ENCODE peak calls at places on chromosomes 5 and 9, in five cellular contexts. V is adrenal gland, W is psoas muscle, C is H1, J is HCT116. G is an unnamed sample.

GRCh38 chr9:137173795-137174664 is 2.2 kb upstream of the TMEM210 start:
- DNase-seq in J (no peak), C (no peak), W (no peak), V (no peak), G (no peak)

GRCh38 chr5:109939109-109939682 is 249.5 kb downstream of the MAN2A1 start:
- DNase-seq in W (no peak), V (no peak), C (no peak), J (no peak), G (no peak)

GRCh38 chr5:154818459-154819116 is 31.8 kb downstream of the FAXDC2 start:
- DNase-seq in J (no peak), W (no peak), V (no peak), C (no peak), G (no peak)

GRCh38 chr5:137891849-137892248 is 2.6 kb downstream of the PKD2L2 start:
- DNase-seq in C (no peak), V (no peak), J (no peak), W (no peak), G (no peak)

GRCh38 chr9:118262191-118262590 is 558.0 kb downstream of the TLR4 start:
- DNase-seq in C (no peak), J (no peak), W (no peak), V (no peak), G (no peak)

GRCh38 chr5:76083555-76084495 is 642 bp downstream of the SV2C start:
- DNase-seq in W (no peak), J (no peak), V (no peak), C (no peak), G (no peak)

GRCh38 chr5:158880514-158881001 is 219.2 kb downstream of the EBF1 start:
- DNase-seq in J (no peak), C (no peak), W (no peak), V (no peak), G (no peak)

GRCh38 chr5:1432296-1432695 is 12.9 kb downstream of the SLC6A3 start:
- DNase-seq in C (no peak), J (no peak), W (no peak), V (no peak), G (no peak)

GRCh38 chr9:134504106-134504385 is 137.6 kb upstream of the COL5A1 start:
- DNase-seq in C (no peak), V (no peak), W (no peak), J (no peak), G (no peak)

GRCh38 chr9:29437515-29437914 is 1864.2 kb upstream of the C9orf72 start:
- DNase-seq in W (no peak), V (no peak), C (no peak), J (no peak), G (no peak)

GRCh38 chr5:57486206-57486605 is 3.6 kb upstream of the ACTBL2 start:
- DNase-seq in C (no peak), V (no peak), W (no peak), J (no peak), G (no peak)

GRCh38 chr5:158987231-158987630 is 112.5 kb downstream of the EBF1 start:
- DNase-seq in C (no peak), J (no peak), V (no peak), W (no peak), G (no peak)

GRCh38 chr9:3508531-3509374 is 17.0 kb downstream of the RFX3 start:
- DNase-seq in W (no peak), V (no peak), J (no peak), C (no peak), G (no peak)

GRCh38 chr9:124443625-124444024 is 6.6 kb upstream of the ADGRD2 start:
- DNase-seq in J (no peak), V (no peak), W (no peak), C (no peak), G (no peak)

GRCh38 chr9:111743275-111743674 is 51.5 kb downstream of the SHOC1 start:
- DNase-seq in W (no peak), V (no peak), J (peak), C (no peak), G (peak)

GRCh38 chr9:12695474-12695873 is 2.3 kb downstream of the TYRP1 start:
- DNase-seq in V (no peak), W (no peak), J (no peak), C (no peak), G (no peak)

GRCh38 chr5:160463775-160464465 is 42.3 kb downstream of the PTTG1 start:
- DNase-seq in C (no peak), J (no peak), W (no peak), V (no peak), G (no peak)

GRCh38 chr5:6818594-6819512 is 105.6 kb downstream of the TENT4A start:
- DNase-seq in J (no peak), V (no peak), W (no peak), C (no peak), G (no peak)

GRCh38 chr5:159456722-159457462 is 126.6 kb upstream of the IL12B start:
- DNase-seq in V (no peak), J (peak), C (no peak), W (no peak), G (no peak)

GRCh38 chr5:134130239-134130945 is 15.9 kb downstream of the TCF7 start:
- DNase-seq in J (no peak), C (no peak), V (no peak), W (no peak), G (no peak)

GRCh38 chr9:122463828-122464632 is 13.7 kb downstream of the OR1J1 start:
- DNase-seq in J (peak), C (peak), W (no peak), V (no peak), G (no peak)

GRCh38 chr5:175752826-175753535 is 95.1 kb downstream of the HRH2 start:
- DNase-seq in J (no peak), C (no peak), V (no peak), W (no peak), G (no peak)

GRCh38 chr5:160297004-160297403 is 15.4 kb downstream of the CCNJL start:
- DNase-seq in C (no peak), J (no peak), W (no peak), V (no peak), G (no peak)

GRCh38 chr9:109012876-109013677 is at the start of gene CTNNAL1:
- DNase-seq in V (peak), C (peak), J (peak), W (peak), G (peak)

GRCh38 chr5:54719384-54720306 is 202.1 kb downstream of the SNX18 start:
- DNase-seq in C (peak), V (no peak), W (no peak), J (no peak), G (no peak)
- TF ChIP-seq CTCF in C (no peak), V (no peak), W (no peak), J (no peak), G (no peak)

GRCh38 chr9:70260606-70261005 is 1.8 kb downstream of the SMC5 start:
- DNase-seq in V (no peak), W (no peak), J (no peak), C (no peak), G (no peak)
- H3K27ac ChIP-seq in V (no peak), W (peak), J (no peak), C (no peak), G (no peak)

GRCh38 chr5:112706446-112707016 is 31.2 kb upstream of the APC start:
- DNase-seq in V (no peak), C (no peak), W (no peak), J (no peak), G (no peak)
- H3K4me3 ChIP-seq in V (no peak), C (no peak), W (peak), J (peak), G (no peak)

GRCh38 chr5:45800331-45800730 is 104.2 kb upstream of the HCN1 start:
- DNase-seq in W (no peak), C (no peak), J (no peak), V (no peak), G (no peak)

GRCh38 chr5:45795458-45795857 is 99.3 kb upstream of the HCN1 start:
- DNase-seq in J (no peak), C (no peak), V (no peak), W (no peak), G (no peak)

GRCh38 chr5:45793638-45794532 is 97.7 kb upstream of the HCN1 start:
- DNase-seq in C (no peak), W (no peak), J (peak), V (no peak), G (no peak)

GRCh38 chr5:45799388-45799787 is 103.2 kb upstream of the HCN1 start:
- DNase-seq in V (no peak), J (no peak), W (no peak), C (no peak), G (no peak)

DNA sequence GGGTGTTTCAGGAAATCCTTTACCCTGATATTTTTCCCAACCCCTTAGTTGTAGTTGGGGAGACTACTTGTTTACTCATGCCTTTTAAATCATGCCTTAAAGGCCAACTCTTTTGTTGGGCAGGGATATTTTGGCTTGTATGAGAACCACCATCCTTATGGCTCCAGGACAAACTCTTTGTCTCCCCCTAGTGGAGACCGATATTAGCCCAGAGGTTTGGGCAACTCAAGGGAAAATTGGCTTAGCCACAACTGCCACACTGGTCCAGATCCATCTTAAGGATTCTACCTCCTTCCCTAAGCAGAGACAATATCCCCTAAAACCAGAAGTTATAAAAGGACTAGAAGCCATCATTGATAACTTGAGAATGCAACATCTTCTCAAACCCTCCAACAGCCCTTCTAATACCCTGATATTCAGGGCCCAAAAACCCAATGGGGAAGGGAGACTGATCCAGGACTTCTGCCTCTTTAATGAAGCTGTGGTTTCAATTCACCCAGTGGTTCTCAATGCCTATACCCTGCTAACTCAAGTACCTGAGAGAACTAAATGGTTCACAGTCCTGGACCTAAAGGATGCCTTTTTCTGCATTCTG is 100.9 kb upstream of the HCN1 start:
- DNase-seq in V (no peak), W (no peak), J (no peak), C (no peak), G (no peak)
- TF ChIP-seq CTCF in V (no peak), W (no peak), J (peak), C (peak), G (peak)

GRCh38 chr5:72109051-72109411 is 1.8 kb downstream of the MAP1B start:
- DNase-seq in C (no peak), J (no peak), W (no peak), V (no peak), G (no peak)

GRCh38 chr5:72106922-72107873 is at the start of gene MAP1B:
- DNase-seq in C (peak), V (peak), W (peak), J (no peak), G (peak)

GRCh38 chr5:72108200-72109050 is 1.1 kb downstream of the MAP1B start:
- DNase-seq in J (no peak), V (peak), W (peak), C (no peak), G (no peak)

GRCh38 chr5:72109625-72110024 is 2.4 kb downstream of the MAP1B start:
- DNase-seq in C (no peak), J (no peak), W (no peak), V (no peak), G (no peak)

DNA sequence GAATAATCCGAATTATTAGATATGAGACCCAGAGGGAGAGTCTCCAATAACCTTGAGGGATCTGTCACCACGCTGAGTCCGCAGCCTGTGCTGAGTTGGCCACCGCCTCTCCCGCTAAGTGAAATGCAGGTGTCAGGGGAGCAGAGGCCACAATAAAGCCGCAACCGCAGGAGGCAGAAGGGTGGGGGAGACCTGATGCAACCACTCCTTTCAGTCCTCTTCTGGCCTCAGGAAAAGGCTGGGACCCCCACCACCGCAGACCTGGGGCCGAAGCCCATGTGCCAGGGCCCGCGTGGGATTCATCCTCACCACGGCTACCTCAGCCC is 562 bp downstream of the MAP1B start:
- DNase-seq in W (no peak), V (peak), J (no peak), C (no peak), G (no peak)
- H3K27ac ChIP-seq in W (peak), V (peak), J (peak), C (peak), G (peak)

GRCh38 chr5:132257131-132258101 is at the start of gene PDLIM4:
- DNase-seq in C (no peak), J (no peak), V (peak), W (peak), G (no peak)
- H3K4me3 ChIP-seq in C (peak), J (no peak), V (no peak), W (peak), G (peak)

GRCh38 chr5:170849374-170849773 is 12.4 kb upstream of the RANBP17 start:
- DNase-seq in C (no peak), V (no peak), J (no peak), W (no peak), G (no peak)
- TF ChIP-seq CTCF in C (no peak), V (no peak), J (no peak), W (no peak), G (no peak)